ENCODE peak calls at places on chromosomes 5 and 9, in six cellular contexts. T, N, Z, K, G and P are unnamed samples.

GRCh38 chr9:6902423-6902822 is 144.7 kb downstream of the KDM4C start:
- DNase-seq in K (peak), G (no peak), Z (no peak), N (no peak), T (no peak), P (no peak)

GRCh38 chr9:104882574-104882973 is 45.4 kb downstream of the ABCA1 start:
- DNase-seq in T (no peak), N (no peak), G (no peak), K (no peak), Z (no peak), P (no peak)

GRCh38 chr5:60517094-60517694 is 182.8 kb downstream of the DEPDC1B start:
- DNase-seq in Z (no peak), K (no peak), G (no peak), N (no peak), T (no peak), P (no peak)

GRCh38 chr9:76441551-76442322 is 17.2 kb upstream of the GCNT1 start:
- DNase-seq in T (no peak), Z (no peak), N (no peak), G (no peak), K (peak), P (no peak)

GRCh38 chr9:76001494-76001893 is 111.0 kb downstream of the PCSK5 start:
- DNase-seq in G (no peak), K (no peak), T (no peak), N (no peak), Z (no peak), P (no peak)

GRCh38 chr5:161027763-161028162 is 175.8 kb upstream of the ATP10B start:
- DNase-seq in K (no peak), Z (no peak), G (no peak), N (no peak), T (no peak), P (no peak)

GRCh38 chr9:7936201-7936600 is 136.6 kb upstream of the DMAC1 start:
- DNase-seq in G (no peak), T (no peak), Z (no peak), N (no peak), K (no peak), P (no peak)

GRCh38 chr5:94705427-94705826 is 87.0 kb downstream of the SLF1 start:
- DNase-seq in T (no peak), N (no peak), K (no peak), G (no peak), Z (no peak), P (no peak)

GRCh38 chr5:83404182-83404712 is 67.3 kb upstream of the VCAN start:
- DNase-seq in Z (no peak), N (no peak), T (no peak), K (no peak), G (no peak), P (no peak)

GRCh38 chr5:106521701-106522100 is 1149.0 kb downstream of the EFNA5 start:
- DNase-seq in G (no peak), K (peak), T (no peak), Z (peak), N (no peak), P (peak)

GRCh38 chr5:104998572-104998971 is 1436.0 kb upstream of the NUDT12 start:
- DNase-seq in Z (no peak), G (no peak), N (no peak), T (no peak), K (no peak), P (no peak)

GRCh38 chr5:82924241-82924989 is 152.8 kb downstream of the TMEM167A start:
- DNase-seq in N (no peak), G (no peak), K (no peak), Z (no peak), T (no peak), P (no peak)

GRCh38 chr9:92468206-92468605 is 14.1 kb downstream of the ASPN start:
- DNase-seq in T (no peak), Z (no peak), K (peak), G (no peak), N (no peak), P (no peak)

GRCh38 chr5:172740483-172741205 is 30.4 kb downstream of the DUSP1 start:
- DNase-seq in N (no peak), T (peak), Z (peak), K (peak), G (peak), P (no peak)

GRCh38 chr5:172741206-172741582 is 29.8 kb downstream of the DUSP1 start:
- DNase-seq in G (no peak), T (no peak), N (no peak), Z (no peak), K (no peak), P (no peak)

GRCh38 chr5:172743112-172743959 is 27.7 kb downstream of the DUSP1 start:
- DNase-seq in G (no peak), T (no peak), K (no peak), N (no peak), Z (no peak), P (no peak)

GRCh38 chr5:172736524-172737135 is 34.4 kb downstream of the DUSP1 start:
- DNase-seq in Z (no peak), K (no peak), T (no peak), N (no peak), G (no peak), P (no peak)

DNA sequence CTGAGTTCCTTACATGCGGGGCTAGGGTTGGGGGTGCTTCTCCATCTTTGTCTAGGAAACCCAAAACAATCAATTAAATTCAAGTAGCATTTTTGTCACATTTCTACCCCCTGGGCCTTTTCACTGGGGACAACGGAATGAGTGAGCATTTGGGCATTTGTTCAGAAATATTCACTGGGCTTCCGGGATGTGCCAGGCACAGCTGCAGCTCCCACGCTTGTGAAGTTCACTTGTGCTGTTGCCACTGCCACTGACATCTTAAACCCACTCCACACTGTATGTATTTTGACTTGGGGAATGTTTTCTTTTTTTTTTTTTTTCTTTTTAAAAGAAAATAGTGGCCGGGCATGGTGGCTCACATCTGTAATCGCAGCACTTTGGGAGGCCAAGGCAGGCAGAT is 31.6 kb downstream of the DUSP1 start:
- DNase-seq in N (no peak), G (no peak), K (no peak), T (no peak), Z (no peak), P (no peak)
- H3K27ac ChIP-seq in N (no peak), G (no peak), K (no peak), T (no peak), Z (no peak), P (no peak)

DNA sequence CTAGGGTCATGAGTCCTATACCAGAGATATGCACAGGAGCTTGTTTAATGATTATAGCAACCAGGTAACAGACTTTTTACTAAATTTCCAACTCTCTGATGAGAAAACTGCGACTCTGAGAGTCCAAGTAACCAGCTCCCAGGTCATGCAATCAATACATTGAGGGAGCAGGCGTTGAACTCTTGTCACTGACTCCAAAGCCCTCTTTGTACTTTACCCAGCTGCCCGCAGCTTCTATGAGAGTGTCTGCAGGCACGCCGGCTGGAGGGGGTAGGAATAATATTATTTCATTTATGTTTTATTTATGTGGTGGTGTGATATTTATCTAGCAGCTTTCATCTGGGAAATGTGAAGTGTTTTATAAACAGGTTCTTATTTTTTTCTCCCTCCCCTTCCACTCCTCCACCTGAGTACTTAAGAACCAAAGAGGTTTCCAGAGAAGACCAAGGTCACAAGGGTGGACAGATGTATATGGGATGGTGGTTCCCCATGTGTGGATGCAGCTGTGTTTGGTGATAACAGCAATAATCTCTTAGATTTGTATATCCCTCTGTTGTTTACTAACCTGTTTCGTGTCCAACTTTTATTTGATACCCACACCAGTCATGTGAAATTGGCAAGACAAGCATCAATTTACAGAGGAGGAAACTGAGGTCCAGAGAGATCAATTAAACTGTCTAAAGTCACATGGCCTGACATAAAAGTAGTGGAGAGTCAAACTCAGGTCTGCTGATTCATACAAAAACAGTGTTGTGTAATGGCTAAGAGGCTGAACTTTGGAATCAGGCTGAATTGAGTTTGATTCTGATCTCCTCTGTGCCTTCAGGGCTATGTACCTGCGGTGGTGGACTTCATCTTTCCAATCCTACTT is 140.2 kb upstream of the TRIM32 start:
- DNase-seq in Z (no peak), N (no peak), G (no peak), K (peak), T (no peak), P (no peak)
- H3K27ac ChIP-seq in Z (no peak), N (no peak), G (no peak), K (no peak), T (no peak), P (no peak)

DNA sequence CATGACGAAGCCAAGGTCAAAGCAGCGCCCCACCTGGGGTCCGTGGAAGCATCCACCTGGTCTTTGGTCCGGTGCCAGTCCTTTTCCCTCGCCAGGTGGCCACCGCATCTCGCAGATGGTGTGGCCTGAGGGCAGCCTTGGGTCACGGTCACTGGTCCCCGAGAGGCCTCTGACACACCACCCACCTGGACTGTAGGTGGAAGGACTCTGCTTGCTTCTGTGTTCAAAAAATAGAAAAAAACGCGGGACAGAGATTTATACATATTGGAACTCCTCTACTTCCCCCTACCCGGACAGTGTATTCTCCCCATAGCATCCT is 466 bp upstream of the TTC39B start:
- DNase-seq in K (no peak), N (no peak), G (no peak), Z (no peak), T (no peak), P (no peak)
- H3K27ac ChIP-seq in K (no peak), N (peak), G (peak), Z (no peak), T (peak), P (no peak)

DNA sequence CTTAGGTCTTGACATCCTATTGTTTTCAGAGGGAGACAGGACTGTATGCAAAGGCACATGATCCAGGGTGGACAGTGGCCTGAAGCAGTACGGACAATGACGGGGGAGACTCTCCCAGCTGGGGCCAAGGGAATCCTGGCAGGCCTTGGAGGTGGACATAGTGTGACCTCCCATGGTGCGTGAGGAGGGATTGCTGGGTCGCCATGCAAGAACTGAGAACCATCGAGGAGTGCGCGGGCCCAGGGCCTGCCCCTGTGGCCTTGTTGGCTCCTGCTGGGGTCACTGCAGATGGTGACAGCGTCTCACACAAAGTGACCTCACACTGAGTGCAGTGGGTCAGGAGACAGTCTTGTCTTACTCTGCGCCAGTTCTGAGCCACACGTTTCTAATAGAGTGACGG is 192.4 kb downstream of the GADD45G start:
- DNase-seq in T (no peak), G (no peak), Z (no peak), N (no peak), K (no peak), P (no peak)
- H3K27ac ChIP-seq in T (no peak), G (no peak), Z (no peak), N (no peak), K (no peak), P (no peak)